ENCODE peak calls at places on chromosomes 1 and 21, in seven cellular contexts. A is aorta; E is nephron progenitor cell; Q is stimulated activated CD4-positive, alpha-beta T cell treated with anti-CD3 and anti-CD28 coated beads, Interleukin-4, amount 100 ng/mL, for 1 hour; Z is left lung; V is NCI-H345; H is RPMI7951. S is an unnamed sample.

GRCh38 chr1:54838565-54839180 is 37.5 kb upstream of the TTC22 start:
- DNase-seq in A (no peak), E (no peak), Q (no peak), Z (no peak), V (no peak), H (no peak), S (no peak)

GRCh38 chr21:37561941-37562919 is 195.7 kb downstream of the DYRK1A start:
- DNase-seq in A (no peak), E (no peak), Q (no peak), Z (no peak), V (no peak), H (no peak), S (no peak)

GRCh38 chr1:113670650-113671049 is 88.6 kb downstream of the PHTF1 start:
- DNase-seq in A (no peak), E (no peak), Q (no peak), Z (no peak), V (no peak), H (no peak), S (no peak)

GRCh38 chr1:8169364-8170058 is 143.4 kb upstream of the ERRFI1 start:
- DNase-seq in A (peak), E (no peak), Q (no peak), Z (no peak), V (peak), H (peak), S (peak)

GRCh38 chr1:19300211-19300610 is 11.6 kb upstream of the AKR7A3 start:
- DNase-seq in A (no peak), E (no peak), Q (no peak), Z (no peak), V (peak), H (no peak), S (no peak)

GRCh38 chr1:10813801-10814200 is 17.4 kb upstream of the CASZ1 start:
- DNase-seq in A (no peak), E (no peak), Q (no peak), Z (no peak), V (no peak), H (no peak), S (no peak)

GRCh38 chr21:21559285-21560045 is 561.3 kb downstream of the NCAM2 start:
- DNase-seq in A (no peak), E (no peak), Q (no peak), Z (no peak), V (no peak), H (no peak), S (no peak)

GRCh38 chr1:183652107-183652506 is 1.0 kb downstream of the APOBEC4 start:
- DNase-seq in A (no peak), E (no peak), Q (no peak), Z (no peak), V (no peak), H (no peak), S (no peak)

GRCh38 chr1:82934069-82934468 is 1064.9 kb downstream of the TTLL7 start:
- DNase-seq in A (no peak), E (no peak), Q (no peak), Z (no peak), V (peak), H (no peak), S (peak)